ENCODE peak calls at places on chromosomes 7 and 10, in six cellular contexts. X is BE2C, R is adrenal gland, L is psoas muscle, P is upper lobe of left lung, K is GM20000. N is an unnamed sample.

GRCh38 chr7:25839084-25839769 is 312.8 kb upstream of the NFE2L3 start:
- DNase-seq in X (no peak), R (no peak), L (no peak), P (no peak), K (no peak), N (no peak)

GRCh38 chr7:137923380-137923779 is 76.6 kb upstream of the DGKI start:
- DNase-seq in X (no peak), R (no peak), L (no peak), P (no peak), K (no peak), N (peak; percentile 91)

GRCh38 chr7:85185355-85186082 is 1.3 kb downstream of the SEMA3D start:
- DNase-seq in X (peak; percentile 72), R (peak; percentile 25), L (peak; percentile 30), P (peak; percentile 80), K (peak; percentile 14), N (peak; percentile 72)

GRCh38 chr7:73526892-73527821 is 5.1 kb upstream of the BAZ1B start:
- DNase-seq in X (peak; percentile 44), R (no peak), L (no peak), P (no peak), K (no peak), N (no peak)

GRCh38 chr7:155262010-155262409 is 35.7 kb upstream of the INSIG1 start:
- DNase-seq in X (no peak), R (peak; percentile 29), L (no peak), P (no peak), K (no peak), N (no peak)

GRCh38 chr10:27446091-27446918 is 57.8 kb upstream of the RAB18 start:
- DNase-seq in X (no peak), R (no peak), L (no peak), P (no peak), K (peak; percentile 7), N (peak; percentile 57)

GRCh38 chr7:22809902-22810642 is 12.6 kb downstream of the TOMM7 start:
- DNase-seq in X (no peak), R (peak; percentile 2), L (no peak), P (no peak), K (no peak), N (no peak)

GRCh38 chr7:11327633-11328032 is 354.0 kb downstream of the PHF14 start:
- DNase-seq in X (no peak), R (no peak), L (no peak), P (no peak), K (no peak), N (no peak)

GRCh38 chr7:105022458-105022857 is 8.5 kb downstream of the KMT2E start:
- DNase-seq in X (no peak), R (no peak), L (no peak), P (no peak), K (no peak), N (no peak)

GRCh38 chr7:87220734-87221215 is 1.2 kb upstream of the TMEM243 start:
- DNase-seq in X (no peak), R (peak; percentile 26), L (no peak), P (no peak), K (no peak), N (peak; percentile 23)

GRCh38 chr7:45174966-45175765 is 17.6 kb downstream of the RAMP3 start:
- DNase-seq in X (no peak), R (no peak), L (no peak), P (no peak), K (no peak), N (no peak)

GRCh38 chr10:100396605-100397004 is 49.6 kb downstream of the SCD start:
- DNase-seq in X (no peak), R (no peak), L (no peak), P (no peak), K (no peak), N (no peak)

GRCh38 chr10:3206516-3207157 is 34.1 kb upstream of the PITRM1 start:
- DNase-seq in X (no peak), R (no peak), L (no peak), P (no peak), K (no peak), N (no peak)

GRCh38 chr7:27134392-27134791 is 3.8 kb upstream of the HOXA4 start:
- DNase-seq in X (no peak), R (no peak), L (no peak), P (no peak), K (no peak), N (peak; percentile 52)

GRCh38 chr7:33459340-33459751 is 330.0 kb downstream of the BBS9 start:
- DNase-seq in X (peak; percentile 26), R (peak; percentile 2), L (no peak), P (no peak), K (no peak), N (peak; percentile 82)
- TF ChIP-seq CTCF in X (peak; percentile 57), R (peak; percentile 12), L (peak; percentile 55), P (peak; percentile 37), K (no peak), N (peak; percentile 61)

GRCh38 chr10:77452952-77453564 is 184.6 kb downstream of the KCNMA1 start:
- DNase-seq in X (no peak), R (no peak), L (no peak), P (no peak), K (no peak), N (no peak)

GRCh38 chr10:77457266-77457665 is 180.3 kb downstream of the KCNMA1 start:
- DNase-seq in X (no peak), R (no peak), L (no peak), P (no peak), K (no peak), N (no peak)

GRCh38 chr10:77455538-77455937 is 182.1 kb downstream of the KCNMA1 start:
- DNase-seq in X (no peak), R (peak; percentile 65), L (no peak), P (no peak), K (no peak), N (no peak)

GRCh38 chr10:77458986-77459590 is 178.5 kb downstream of the KCNMA1 start:
- DNase-seq in X (peak; percentile 30), R (no peak), L (no peak), P (no peak), K (no peak), N (peak; percentile 42)

GRCh38 chr10:77456414-77456813 is 181.2 kb downstream of the KCNMA1 start:
- DNase-seq in X (peak; percentile 62), R (no peak), L (no peak), P (no peak), K (no peak), N (no peak)
- TF ChIP-seq CTCF in X (peak; percentile 18), R (no peak), L (no peak), P (no peak), K (no peak), N (no peak)

DNA sequence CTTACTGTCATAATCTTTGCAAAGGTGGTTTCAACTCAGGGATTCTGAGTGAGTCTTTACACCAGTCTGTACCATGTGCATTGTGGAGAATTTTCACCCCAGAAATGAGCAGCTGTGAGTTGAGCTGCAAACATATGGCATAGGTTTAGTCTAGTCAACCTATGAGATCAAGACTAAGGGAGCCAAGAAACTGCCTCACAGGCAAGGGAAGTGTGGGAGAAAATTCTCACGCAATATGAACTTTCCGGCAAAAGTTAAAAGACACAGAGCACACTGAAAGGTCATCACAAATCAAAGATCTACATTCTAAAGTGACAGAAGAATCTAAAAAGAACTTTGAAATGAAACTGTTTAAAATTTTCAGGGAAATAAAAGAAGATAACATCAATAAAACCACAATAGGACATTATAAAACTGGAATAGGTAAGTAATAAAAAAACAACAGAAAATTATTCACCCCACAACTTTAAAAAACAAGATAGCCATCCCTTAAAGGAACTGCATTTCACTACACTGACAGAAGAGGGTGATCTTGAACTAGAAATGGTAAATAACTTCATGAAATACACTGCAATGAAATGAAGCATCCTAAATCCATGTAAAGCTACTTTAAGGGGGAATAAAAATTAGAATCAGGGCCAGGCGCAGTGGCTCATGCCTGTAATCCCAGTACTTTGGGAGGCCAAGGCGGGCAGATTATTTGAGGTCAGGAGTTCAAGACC is 63.5 kb downstream of the LGI1 start:
- DNase-seq in X (no peak), R (no peak), L (no peak), P (no peak), K (no peak), N (peak; percentile 68)
- TF ChIP-seq CTCF in X (peak; percentile 48), R (peak; percentile 83), L (peak; percentile 29), P (peak; percentile 33), K (no peak), N (peak; percentile 47)

DNA sequence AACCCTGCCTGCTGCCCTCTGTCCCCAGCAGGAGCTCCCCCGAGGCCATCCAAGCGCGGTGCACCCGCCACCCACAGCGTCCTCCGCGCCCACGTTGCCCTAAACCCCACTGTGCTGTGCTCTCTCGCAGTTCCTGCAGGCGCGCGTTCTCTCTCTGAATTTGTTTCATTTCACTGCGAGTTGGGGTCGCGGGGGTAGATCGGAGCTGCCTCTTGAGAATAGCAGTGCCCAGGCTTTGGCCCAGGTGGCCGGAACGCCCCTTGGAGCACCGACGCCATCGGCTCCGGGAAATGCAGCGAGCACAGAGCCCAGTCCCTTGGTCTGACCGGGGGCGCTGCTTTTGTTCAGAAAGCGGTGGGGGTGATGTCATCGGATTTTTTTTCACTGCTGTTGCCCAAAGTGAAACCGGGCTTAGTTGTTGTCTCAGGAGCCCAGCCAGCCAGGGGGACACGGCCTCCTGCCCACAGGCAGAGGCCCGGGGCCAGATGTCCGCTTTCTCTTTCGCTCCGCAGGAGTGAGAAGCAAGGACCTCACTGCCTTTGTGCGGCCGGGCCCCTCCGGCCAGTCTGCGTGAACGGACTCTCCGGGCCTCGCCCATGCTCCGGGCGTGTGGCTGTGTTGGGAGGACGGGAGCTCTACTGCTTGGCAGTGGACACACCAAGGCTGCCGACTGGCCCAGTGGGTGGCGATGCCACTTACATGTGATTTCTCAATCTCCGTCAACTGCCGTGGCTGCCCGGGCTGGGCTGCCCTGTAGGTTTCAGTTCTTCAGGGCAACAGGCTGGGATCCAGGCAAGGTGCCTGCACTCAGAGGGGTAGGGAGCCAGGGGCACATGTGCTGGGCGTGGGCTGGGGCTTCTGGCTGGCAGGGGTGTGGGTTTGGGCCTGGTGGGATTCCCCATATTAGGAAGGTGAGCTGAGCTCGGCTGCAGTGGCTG is 43.2 kb downstream of the FOXK1 start:
- DNase-seq in X (no peak), R (peak; percentile 90), L (peak; percentile 79), P (peak; percentile 92), K (peak; percentile 88), N (peak; percentile 95)
- TF ChIP-seq CTCF in X (no peak), R (no peak), L (no peak), P (peak; percentile 3), K (no peak), N (no peak)

GRCh38 chr10:18474111-18474455 is 177.3 kb downstream of the NSUN6 start:
- DNase-seq in X (no peak), R (peak; percentile 4), L (no peak), P (no peak), K (no peak), N (no peak)

GRCh38 chr10:18469125-18469524 is 182.3 kb downstream of the NSUN6 start:
- DNase-seq in X (no peak), R (no peak), L (no peak), P (no peak), K (no peak), N (no peak)

GRCh38 chr10:18473424-18474110 is 177.8 kb downstream of the NSUN6 start:
- DNase-seq in X (no peak), R (peak; percentile 71), L (no peak), P (no peak), K (no peak), N (peak; percentile 35)

GRCh38 chr10:18476283-18476682 is 175.1 kb downstream of the NSUN6 start:
- DNase-seq in X (no peak), R (no peak), L (no peak), P (no peak), K (no peak), N (no peak)

GRCh38 chr10:18472977-18473376 is 178.4 kb downstream of the NSUN6 start:
- DNase-seq in X (no peak), R (peak; percentile 33), L (no peak), P (no peak), K (peak; percentile 15), N (no peak)
- TF ChIP-seq CTCF in X (peak; percentile 24), R (peak; percentile 22), L (no peak), P (no peak), K (peak; percentile 16), N (no peak)

GRCh38 chr7:37145682-37146081 is 303.0 kb downstream of the ELMO1 start:
- DNase-seq in X (no peak), R (no peak), L (no peak), P (no peak), K (no peak), N (no peak)
- TF ChIP-seq CTCF in X (no peak), R (no peak), L (no peak), P (no peak), K (no peak), N (no peak)